ENCODE peak calls at places on chromosomes 12 and 14, in eight cellular contexts. G is lower lobe of right lung, I is ovary, P is cardiac fibroblast, Q is GM12865, A is fibroblast of pulmonary artery, K is BE2C, X is epithelial cell of esophagus. T is an unnamed sample.

GRCh38 chr14:74846968-74847549 is 28.9 kb downstream of the PROX2 start:
- DNase-seq in A (peak), I (no peak), K (no peak), X (peak), P (peak), G (no peak), Q (no peak), T (peak)

GRCh38 chr14:64704743-64705405 is 650 bp downstream of the PLEKHG3 start:
- DNase-seq in A (no peak), Q (no peak), I (peak), X (no peak), G (peak), P (no peak), K (peak), T (no peak)

GRCh38 chr14:39860837-39861236 is 428.6 kb upstream of the FBXO33 start:
- DNase-seq in Q (no peak), X (no peak), P (no peak), A (no peak), G (no peak), K (no peak), I (no peak), T (no peak)

GRCh38 chr14:56659964-56660551 is 80.5 kb downstream of the TMEM260 start:
- DNase-seq in K (no peak), A (peak), Q (peak), X (peak), G (no peak), P (peak), I (no peak), T (peak)

GRCh38 chr14:90624228-90624627 is 192.0 kb downstream of the TTC7B start:
- DNase-seq in Q (no peak), K (no peak), I (no peak), G (no peak), X (peak), A (peak), P (peak), T (peak)

GRCh38 chr12:18580286-18580685 is 157.5 kb downstream of the PLCZ1 start:
- DNase-seq in Q (no peak), K (no peak), X (no peak), P (no peak), I (no peak), A (no peak), G (no peak), T (peak)

GRCh38 chr14:29215853-29216252 is 449.3 kb downstream of the FOXG1 start:
- DNase-seq in K (no peak), P (peak), I (no peak), G (no peak), X (peak), A (peak), Q (peak), T (peak)

GRCh38 chr12:4120316-4120920 is 153.1 kb upstream of the CCND2 start:
- DNase-seq in P (no peak), Q (no peak), G (no peak), X (no peak), I (no peak), A (no peak), K (no peak), T (no peak)

GRCh38 chr14:33451211-33451610 is 499.7 kb downstream of the EGLN3 start:
- DNase-seq in K (no peak), A (no peak), I (no peak), P (no peak), G (no peak), Q (no peak), X (no peak), T (no peak)

GRCh38 chr12:60197589-60197988 is 601.8 kb downstream of the SLC16A7 start:
- DNase-seq in X (peak), Q (no peak), K (no peak), A (peak), I (no peak), G (no peak), P (peak), T (peak)

GRCh38 chr14:59161571-59162175 is 26.8 kb upstream of the DAAM1 start:
- DNase-seq in I (no peak), A (peak), Q (peak), K (no peak), X (peak), G (no peak), P (peak), T (peak)

GRCh38 chr12:50066402-50066801 is 9.0 kb downstream of the ASIC1 start:
- DNase-seq in P (peak), X (peak), I (no peak), G (no peak), A (peak), Q (no peak), K (no peak), T (peak)

GRCh38 chr14:59507752-59508103 is 23.4 kb downstream of the JKAMP start:
- DNase-seq in G (no peak), K (no peak), A (no peak), X (peak), I (no peak), P (no peak), Q (no peak), T (no peak)

GRCh38 chr12:62435337-62436163 is 31.1 kb upstream of the MON2 start:
- DNase-seq in A (peak), K (peak), Q (peak), G (peak), P (peak), I (peak), X (peak), T (peak)

GRCh38 chr12:110844551-110845395 is 2.0 kb upstream of the CCDC63 start:
- DNase-seq in Q (no peak), P (peak), K (peak), X (peak), G (no peak), I (no peak), A (peak), T (peak)

GRCh38 chr12:7934560-7935463 is 1.2 kb downstream of the SLC2A3 start:
- DNase-seq in K (no peak), A (no peak), X (no peak), Q (peak), G (no peak), P (no peak), I (peak), T (no peak)

GRCh38 chr12:89695100-89695499 is 13.5 kb downstream of the ATP2B1 start:
- DNase-seq in K (no peak), G (no peak), A (peak), Q (no peak), P (peak), I (no peak), X (peak), T (peak)

GRCh38 chr12:31962076-31962475 is 2.9 kb downstream of the RESF1 start:
- DNase-seq in X (no peak), P (no peak), K (no peak), G (no peak), I (no peak), Q (no peak), A (no peak), T (no peak)

DNA sequence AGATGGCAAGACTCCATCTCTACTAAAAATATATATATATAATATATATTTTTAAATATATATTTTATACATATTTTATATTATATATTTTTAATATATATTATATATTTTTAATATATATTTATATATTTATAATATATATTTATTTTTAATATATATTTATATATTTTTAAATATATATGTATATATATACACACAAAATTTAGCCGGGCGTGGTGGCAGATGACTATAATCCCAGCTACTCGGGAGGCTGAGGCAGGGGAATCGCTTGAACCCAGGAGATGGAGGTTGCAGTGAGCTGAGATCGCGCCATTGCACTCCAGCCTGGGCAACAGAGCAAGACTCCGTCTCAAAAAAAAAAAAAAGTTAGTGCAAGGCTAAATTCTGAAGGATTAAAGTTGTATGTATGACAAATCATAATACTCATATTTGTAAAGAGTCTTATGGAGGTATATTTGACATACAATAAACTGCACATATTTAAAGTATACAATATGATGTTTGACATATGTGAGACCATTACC is 7.7 kb upstream of the TDG start:
- DNase-seq in K (no peak), X (no peak), Q (no peak), P (no peak), A (no peak), G (no peak), I (no peak), T (no peak)
- H3K4me3 ChIP-seq in K (peak), X (no peak), Q (peak), P (peak), A (no peak), G (peak), I (peak), T (peak)

DNA sequence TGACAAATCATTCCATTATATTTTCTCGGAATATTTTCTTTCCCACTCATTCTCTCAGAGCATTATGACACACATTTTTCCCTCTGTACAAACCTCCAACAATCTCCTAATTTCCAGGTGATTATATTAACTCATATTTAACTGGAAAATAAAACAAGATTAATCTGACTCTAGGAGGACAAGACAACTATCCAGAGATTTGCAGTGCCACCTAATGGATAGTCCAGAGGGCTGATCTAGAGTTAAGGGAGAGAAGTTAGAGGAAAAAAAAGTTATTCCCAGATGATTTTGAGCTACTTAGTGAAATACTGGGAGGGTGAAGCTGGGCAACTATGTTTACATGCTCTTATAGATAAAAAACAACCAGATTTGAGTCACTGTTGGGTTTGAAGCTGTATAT is 161.7 kb downstream of the ALX1 start:
- DNase-seq in G (no peak), I (no peak), A (peak), X (peak), K (no peak), P (peak), Q (no peak), T (peak)
- TF ChIP-seq CTCF in G (peak), I (no peak), A (peak), X (peak), K (peak), P (peak), Q (no peak), T (peak)

GRCh38 chr14:93765970-93766369 is 22.3 kb downstream of the PRIMA1 start:
- DNase-seq in K (no peak), A (no peak), Q (no peak), G (no peak), X (no peak), P (no peak), I (no peak), T (no peak)
- H3K4me3 ChIP-seq in K (no peak), A (no peak), Q (no peak), G (no peak), X (no peak), P (no peak), I (no peak), T (no peak)

DNA sequence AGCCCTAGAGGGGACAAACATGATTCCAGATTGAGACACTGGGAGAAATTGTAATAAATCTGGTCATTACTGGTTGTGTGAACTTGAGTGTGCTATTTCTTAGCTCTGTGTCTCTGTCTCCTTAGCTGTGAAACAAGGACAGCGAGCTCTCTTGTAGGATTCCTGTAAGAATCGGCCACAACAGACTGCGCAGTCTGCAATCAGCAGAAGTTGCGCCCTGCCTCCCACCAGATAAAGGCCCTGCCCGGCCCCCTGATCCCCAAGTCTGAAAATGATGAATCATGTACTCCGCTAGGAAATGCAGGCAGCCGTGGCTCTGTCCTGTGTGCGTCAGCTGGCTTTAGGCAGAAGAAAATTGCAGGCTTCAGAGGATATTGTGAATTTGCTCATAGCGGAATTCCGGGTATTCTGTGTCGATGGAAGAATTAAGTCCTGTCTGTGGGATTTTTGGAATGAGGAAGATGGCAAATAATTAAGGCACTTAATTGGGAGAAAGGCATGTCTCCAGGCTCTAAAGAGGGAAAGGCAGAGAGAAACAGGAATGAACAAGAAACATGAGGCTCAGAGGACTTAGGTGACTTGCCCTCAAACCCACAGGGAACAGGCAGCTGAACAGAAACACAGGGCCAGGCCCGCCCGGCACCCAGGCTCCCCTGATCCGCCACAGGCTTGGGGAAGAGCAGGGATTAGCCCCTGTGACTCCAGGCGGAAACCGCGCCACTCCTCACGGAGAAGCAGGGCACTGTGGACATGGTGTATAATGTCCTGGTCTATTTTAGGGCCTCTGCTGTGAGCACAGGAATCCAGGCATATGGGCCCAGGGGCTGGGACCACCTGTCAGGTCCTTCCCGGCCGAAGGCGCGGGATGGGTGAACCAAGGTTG is 34.9 kb upstream of the MEG3 start:
- DNase-seq in G (no peak), Q (no peak), X (peak), K (no peak), I (no peak), A (peak), P (no peak), T (peak)
- TF ChIP-seq CTCF in G (no peak), Q (no peak), X (no peak), K (no peak), I (no peak), A (no peak), P (no peak), T (no peak)

GRCh38 chr12:130070017-130070653 is 92.1 kb upstream of the FZD10 start:
- DNase-seq in K (peak), G (no peak), Q (no peak), A (no peak), P (no peak), X (no peak), I (peak), T (no peak)
- H3K4me3 ChIP-seq in K (peak), G (no peak), Q (no peak), A (no peak), P (no peak), X (no peak), I (no peak), T (no peak)

DNA sequence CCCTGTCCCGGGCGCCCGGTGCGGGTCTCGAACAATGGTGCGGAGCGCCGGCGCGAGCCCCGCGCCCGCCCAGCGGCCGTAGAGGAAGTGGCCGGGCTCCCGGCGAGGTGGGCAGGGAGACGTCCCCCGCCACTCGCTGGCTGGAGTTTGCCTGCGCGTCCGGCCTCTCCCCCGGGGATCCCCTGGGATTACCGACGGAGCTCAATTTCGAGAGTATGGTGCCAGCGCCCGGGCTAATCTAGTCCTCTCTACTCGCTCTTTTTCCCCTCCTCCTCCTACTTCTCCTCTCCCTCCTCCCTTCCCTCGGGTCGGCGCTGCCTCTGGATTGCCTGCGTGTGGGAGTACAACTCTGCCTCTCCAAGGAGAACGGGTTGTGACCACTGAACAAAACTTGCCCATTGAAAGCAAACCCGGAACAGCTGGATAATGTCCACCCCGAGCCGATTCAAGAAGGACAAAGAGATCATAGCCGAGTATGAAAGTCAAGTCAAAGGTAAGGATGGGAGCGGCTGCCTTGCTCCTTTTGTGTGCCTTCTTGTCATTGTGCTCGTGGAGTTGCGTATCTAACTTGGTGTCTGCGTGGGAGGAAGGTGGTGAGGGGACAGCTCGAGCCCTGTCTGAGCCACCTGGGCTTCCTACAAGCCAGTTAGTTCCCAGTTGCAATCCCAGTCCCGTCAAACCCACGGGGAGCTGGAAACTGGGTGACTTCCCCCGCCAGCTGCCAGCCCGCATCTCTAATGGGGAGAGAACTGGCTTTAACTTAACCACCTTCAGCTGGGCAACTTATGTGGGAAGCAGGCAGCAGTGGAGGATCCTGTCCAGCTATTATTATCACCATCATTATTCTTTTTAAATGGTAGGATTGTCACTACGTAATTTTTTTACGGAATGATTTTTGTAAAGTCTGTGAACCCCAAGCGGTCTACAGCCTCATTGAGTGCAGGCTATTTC is at the start of gene SRGAP1:
- DNase-seq in A (peak), P (peak), K (peak), X (peak), I (peak), G (peak), Q (peak), T (peak)
- TF ChIP-seq CTCF in A (peak), P (peak), K (peak), X (no peak), I (no peak), G (no peak), Q (no peak), T (peak)

GRCh38 chr14:57686317-57686716 is 179.6 kb downstream of the SLC35F4 start:
- DNase-seq in Q (no peak), K (no peak), X (no peak), P (no peak), A (no peak), I (no peak), G (no peak), T (no peak)
- H3K4me3 ChIP-seq in Q (no peak), K (no peak), X (no peak), P (no peak), A (no peak), I (no peak), G (no peak), T (no peak)

DNA sequence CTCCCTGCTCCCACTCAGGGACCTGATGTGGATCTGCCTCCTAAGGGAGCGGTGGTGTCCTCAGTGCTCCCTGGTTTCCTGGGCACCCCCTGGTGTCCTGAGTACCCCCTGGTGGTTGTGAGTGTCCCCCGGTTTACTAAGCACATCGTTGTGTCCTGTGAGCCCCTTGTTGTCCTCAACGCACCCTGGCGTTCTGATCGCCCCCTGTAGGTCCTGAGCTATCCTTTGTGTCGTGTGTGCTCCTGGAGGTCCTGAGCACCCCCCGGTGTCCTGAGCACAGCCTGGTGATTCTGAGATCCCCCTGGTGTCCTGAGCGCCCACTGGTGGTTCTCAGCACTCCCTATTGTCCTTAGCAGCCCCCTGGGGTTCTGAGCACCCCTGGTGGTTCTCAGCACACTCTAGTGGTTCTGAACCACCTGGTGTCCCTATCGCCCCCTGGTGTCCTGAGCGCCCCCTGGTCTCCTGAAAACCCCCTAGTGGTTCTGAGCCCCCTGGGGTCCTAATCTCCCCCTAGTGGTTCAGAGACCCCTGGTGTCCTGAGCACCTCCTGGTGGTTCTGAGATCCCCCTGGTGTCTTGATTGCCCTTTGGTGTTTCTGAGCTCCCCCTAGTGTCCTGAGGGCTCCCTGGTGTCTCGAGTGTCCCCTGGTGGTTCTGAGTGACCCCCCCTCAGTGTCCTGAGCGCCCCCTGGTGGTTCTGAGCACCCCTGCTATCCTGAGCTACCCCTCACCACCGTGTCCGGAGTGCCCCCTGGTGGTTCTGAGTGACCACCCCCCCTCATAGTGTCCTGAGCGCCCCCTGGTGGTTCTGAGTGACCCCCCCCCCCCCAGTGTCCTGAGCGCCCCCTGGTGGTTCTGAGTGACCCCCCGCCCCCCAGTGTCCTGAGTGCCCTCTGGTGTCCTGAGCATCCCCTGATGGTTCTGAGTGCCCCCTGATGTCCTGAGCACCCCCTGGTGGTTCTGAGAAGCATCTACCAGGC is 615.1 kb downstream of the TMEM121 start:
- DNase-seq in X (no peak), I (no peak), G (no peak), P (no peak), K (peak), A (no peak), Q (peak), T (no peak)
- TF ChIP-seq CTCF in X (no peak), I (no peak), G (no peak), P (no peak), K (peak), A (no peak), Q (no peak), T (no peak)

T was measured in fibroblast of mammary gland.